ENCODE peak calls at places on chromosome 2, in four cellular contexts. B is adipocyte; F is cardiac muscle cell; W is activated CD4-positive, alpha-beta T cell treated with anti-CD3 and anti-CD28 coated beads, Interleukin-2, amount 50 U/mL, for 1 hour. Y is an unnamed sample.

GRCh38 chr2:222105046-222105445 is 193.8 kb downstream of the PAX3 start:
- DNase-seq in B (no peak), F (no peak), W (no peak), Y (no peak)

GRCh38 chr2:8797682-8798081 is 39.7 kb downstream of the KIDINS220 start:
- DNase-seq in B (no peak), F (no peak), W (no peak), Y (no peak)

GRCh38 chr2:43898134-43898957 is 59.6 kb downstream of the ABCG8 start:
- DNase-seq in B (no peak), F (peak; percentile 19), W (no peak), Y (no peak)

GRCh38 chr2:16005389-16005788 is 65.0 kb downstream of the MYCN start:
- DNase-seq in B (no peak), F (no peak), W (no peak), Y (no peak)

GRCh38 chr2:203887680-203888079 is 20.1 kb downstream of the CTLA4 start:
- DNase-seq in B (no peak), F (no peak), W (no peak), Y (no peak)

GRCh38 chr2:20698916-20699613 is 32.1 kb downstream of the GDF7 start:
- DNase-seq in B (peak; percentile 2), F (no peak), W (no peak), Y (no peak)

GRCh38 chr2:83951378-83951947 is 507.6 kb downstream of the SUCLG1 start:
- DNase-seq in B (no peak), F (no peak), W (no peak), Y (no peak)

GRCh38 chr2:21118302-21118920 is 5.4 kb upstream of the TDRD15 start:
- DNase-seq in B (peak; percentile 57), F (peak; percentile 13), W (peak; percentile 1), Y (no peak)

GRCh38 chr2:37907480-37908070 is 17.5 kb upstream of the RMDN2 start:
- DNase-seq in B (peak; percentile 21), F (no peak), W (no peak), Y (no peak)

GRCh38 chr2:71721362-71721665 is 268.0 kb downstream of the DYSF start:
- DNase-seq in B (peak; percentile 48), F (no peak), W (no peak), Y (no peak)

GRCh38 chr2:164896634-164897033 is 55.0 kb upstream of the COBLL1 start:
- DNase-seq in B (peak; percentile 52), F (no peak), W (no peak), Y (no peak)

GRCh38 chr2:127740665-127741287 is 39.5 kb downstream of the SFT2D3 start:
- DNase-seq in B (no peak), F (no peak), W (no peak), Y (no peak)

GRCh38 chr2:179264238-179265081 is at the start of gene SESTD1:
- DNase-seq in B (peak; percentile 87), F (peak; percentile 82), W (peak; percentile 51), Y (peak; percentile 44)

GRCh38 chr2:240921319-240922233 is 15.4 kb downstream of the CROCC2 start:
- DNase-seq in B (peak; percentile 95), F (no peak), W (no peak), Y (no peak)

GRCh38 chr2:146989726-146990125 is 855.1 kb upstream of the ACVR2A start:
- DNase-seq in B (peak; percentile 9), F (no peak), W (no peak), Y (no peak)

GRCh38 chr2:215269397-215270117 is 42.3 kb upstream of the ATIC start:
- DNase-seq in B (peak; percentile 93), F (peak; percentile 82), W (peak; percentile 49), Y (peak; percentile 5)

GRCh38 chr2:174072069-174072468 is 106.9 kb upstream of the SP3 start:
- DNase-seq in B (no peak), F (no peak), W (no peak), Y (no peak)

Y was measured in stimulated activated CD4-positive, alpha-beta T cell treated with anti-CD3 and anti-CD28 coated beads, Interleukin-15, amount 100 ng/mL, for 1 hour.